ENCODE peak calls at places on chromosomes 7 and 10, in six cellular contexts. K is sigmoid colon, I is pancreas, A is MM.1S, P is A673, X is IMR-90. M is an unnamed sample. For H3K27me3, the result is how much of the 10 kb centered on the place peaks cover.

GRCh38 chr10:69056129-69056528 is 31.8 kb upstream of the SRGN start:
- DNase-seq in I (no peak), P (no peak), K (no peak), A (no peak), X (no peak), M (no peak)

GRCh38 chr7:47609803-47610452 is 28.0 kb upstream of the TNS3 start:
- DNase-seq in X (peak), K (peak), I (no peak), P (no peak), A (no peak), M (no peak)

GRCh38 chr10:52172581-52172980 is 141.5 kb upstream of the DKK1 start:
- DNase-seq in I (no peak), A (no peak), X (peak), P (peak), K (no peak), M (no peak)

GRCh38 chr7:158043461-158044155 is 544.0 kb downstream of the PTPRN2 start:
- DNase-seq in I (peak), A (no peak), K (peak), X (no peak), P (no peak), M (no peak)

GRCh38 chr10:123136806-123137642 is 1.3 kb downstream of the HMX3 start:
- DNase-seq in A (no peak), I (no peak), K (no peak), X (no peak), P (no peak), M (no peak)

GRCh38 chr10:101782811-101783735 is at the start of gene NPM3:
- DNase-seq in I (peak), P (peak), A (peak), X (peak), K (peak), M (peak)

GRCh38 chr7:6628045-6628444 is 9.1 kb upstream of the ZNF316 start:
- DNase-seq in I (no peak), A (no peak), K (no peak), P (no peak), X (no peak), M (no peak)

GRCh38 chr7:137476937-137477336 is 133.4 kb upstream of the PTN start:
- DNase-seq in X (peak), P (no peak), A (no peak), I (no peak), K (no peak), M (no peak)

GRCh38 chr10:126431816-126432215 is 43.5 kb upstream of the ADAM12 start:
- DNase-seq in K (no peak), X (no peak), I (no peak), A (no peak), P (no peak), M (no peak)

GRCh38 chr10:86377797-86378146 is 11.2 kb upstream of the GRID1 start:
- DNase-seq in X (no peak), A (no peak), P (no peak), K (peak), I (no peak), M (no peak)

GRCh38 chr7:4633012-4633411 is 49.1 kb upstream of the FOXK1 start:
- DNase-seq in X (peak), K (no peak), P (no peak), I (no peak), A (no peak), M (no peak)

GRCh38 chr7:96319444-96319843 is 2.5 kb downstream of the SLC25A13 start:
- DNase-seq in A (no peak), P (no peak), X (no peak), K (no peak), I (no peak), M (no peak)

GRCh38 chr10:132027423-132027983 is 38.2 kb upstream of the JAKMIP3 start:
- DNase-seq in P (no peak), X (peak), K (no peak), A (no peak), I (no peak), M (no peak)

GRCh38 chr10:130751851-130752250 is 559.7 kb downstream of the TCERG1L start:
- DNase-seq in I (no peak), P (no peak), A (no peak), K (peak), X (no peak), M (no peak)
- TF ChIP-seq CTCF in I (no peak), P (no peak), A (no peak), K (no peak), X (no peak), M (no peak)

DNA sequence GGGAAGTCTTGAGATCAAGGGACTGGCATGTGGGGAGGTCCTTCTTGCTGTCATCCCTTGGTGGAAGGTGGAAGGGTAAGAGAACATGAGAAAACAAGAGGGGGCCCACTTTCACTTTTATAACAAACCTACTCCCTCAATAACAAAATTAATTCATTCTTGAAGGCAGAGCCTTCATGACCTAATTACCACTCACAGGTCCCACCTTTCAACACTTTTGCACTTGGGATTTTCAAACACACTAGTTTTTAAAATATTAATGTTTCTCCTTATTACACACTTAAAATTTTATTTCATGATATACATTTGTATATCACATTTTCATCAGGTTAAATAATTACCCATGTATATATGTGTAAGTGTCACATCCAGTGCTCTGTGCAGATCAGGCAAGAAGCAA is 2.0 kb downstream of the ST7 start:
- DNase-seq in X (no peak), I (no peak), K (no peak), A (no peak), P (no peak), M (no peak)
- H3K4me3 ChIP-seq in X (peak), I (no peak), K (peak), A (no peak), P (peak), M (no peak)

DNA sequence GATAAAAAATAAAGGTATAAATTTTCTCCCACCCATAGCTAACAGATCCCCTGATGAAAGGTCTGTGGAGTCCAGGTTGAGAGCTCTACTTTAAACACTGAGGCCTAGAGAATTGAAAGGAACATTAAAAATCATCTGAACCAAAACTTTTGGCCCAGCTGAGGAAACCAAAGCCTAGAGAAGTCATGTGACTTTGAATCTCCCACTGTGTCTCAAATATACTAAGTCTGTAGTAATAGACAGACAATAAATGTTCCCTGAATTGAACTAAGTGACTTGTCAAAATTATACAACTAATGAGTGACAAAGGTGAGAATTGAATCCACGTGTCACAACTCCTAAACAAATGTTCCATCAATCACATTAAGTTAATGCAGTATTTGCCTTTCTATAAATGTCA is 5.7 kb downstream of the GBX1 start:
- DNase-seq in I (no peak), P (no peak), A (no peak), K (no peak), X (no peak), M (no peak)
- H3K27me3 ChIP-seq in I (under half), P (under half), A (under half), K (half or more), X (half or more), M (under half)

DNA sequence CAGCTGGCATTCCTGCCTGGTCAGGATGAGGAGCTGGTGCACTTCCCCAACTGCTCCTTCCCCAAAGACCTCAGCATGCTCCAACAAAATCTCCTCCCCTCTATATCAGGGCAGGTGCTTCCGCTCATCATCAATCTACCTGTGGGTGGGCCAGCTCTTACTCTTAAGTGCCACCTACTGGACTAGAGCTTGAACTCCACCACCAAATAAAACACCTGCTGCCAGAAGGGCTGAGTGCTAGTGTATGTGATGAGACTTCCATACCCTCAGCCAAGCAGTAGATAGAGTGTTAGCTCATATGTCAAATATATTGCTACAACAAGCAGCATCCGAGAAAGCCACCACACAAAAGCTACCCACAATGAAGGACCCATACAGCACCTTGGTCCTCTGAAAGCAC is 264.3 kb downstream of the RNLS start:
- DNase-seq in P (no peak), A (peak), I (no peak), K (no peak), X (no peak), M (no peak)
- TF ChIP-seq CTCF in P (peak), A (peak), I (no peak), K (no peak), X (peak), M (peak)

DNA sequence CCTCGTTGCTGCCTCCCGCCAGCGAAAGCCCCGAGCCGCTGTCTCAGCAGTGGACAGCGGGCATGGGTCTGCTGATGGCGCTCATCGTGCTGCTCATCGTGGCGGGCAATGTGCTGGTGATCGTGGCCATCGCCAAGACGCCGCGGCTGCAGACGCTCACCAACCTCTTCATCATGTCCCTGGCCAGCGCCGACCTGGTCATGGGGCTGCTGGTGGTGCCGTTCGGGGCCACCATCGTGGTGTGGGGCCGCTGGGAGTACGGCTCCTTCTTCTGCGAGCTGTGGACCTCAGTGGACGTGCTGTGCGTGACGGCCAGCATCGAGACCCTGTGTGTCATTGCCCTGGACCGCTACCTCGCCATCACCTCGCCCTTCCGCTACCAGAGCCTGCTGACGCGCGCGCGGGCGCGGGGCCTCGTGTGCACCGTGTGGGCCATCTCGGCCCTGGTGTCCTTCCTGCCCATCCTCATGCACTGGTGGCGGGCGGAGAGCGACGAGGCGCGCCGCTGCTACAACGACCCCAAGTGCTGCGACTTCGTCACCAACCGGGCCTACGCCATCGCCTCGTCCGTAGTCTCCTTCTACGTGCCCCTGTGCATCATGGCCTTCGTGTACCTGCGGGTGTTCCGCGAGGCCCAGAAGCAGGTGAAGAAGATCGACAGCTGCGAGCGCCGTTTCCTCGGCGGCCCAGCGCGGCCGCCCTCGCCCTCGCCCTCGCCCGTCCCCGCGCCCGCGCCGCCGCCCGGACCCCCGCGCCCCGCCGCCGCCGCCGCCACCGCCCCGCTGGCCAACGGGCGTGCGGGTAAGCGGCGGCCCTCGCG is 795 bp downstream of the ADRB1 start:
- DNase-seq in I (peak), K (no peak), X (no peak), P (peak), A (no peak), M (no peak)
- H3K4me3 ChIP-seq in I (peak), K (peak), X (no peak), P (peak), A (no peak), M (no peak)